ENCODE peak calls at places on chromosomes 3 and 15, in five cellular contexts. T, Z, V, G and P are unnamed samples.

GRCh38 chr15:84590406-84590805 is 10.4 kb upstream of the ZSCAN2 start:
- DNase-seq in T (no peak), V (no peak), Z (no peak), G (no peak), P (no peak)

GRCh38 chr15:35362195-35362829 is 183.7 kb downstream of the DPH6 start:
- DNase-seq in T (no peak), V (no peak), Z (no peak), G (no peak), P (no peak)

GRCh38 chr3:72632129-72632528 is 216.1 kb downstream of the SHQ1 start:
- DNase-seq in G (no peak), Z (no peak), V (no peak), T (no peak), P (no peak)

GRCh38 chr3:4523710-4524422 is 30.7 kb downstream of the ITPR1 start:
- DNase-seq in G (no peak), T (no peak), V (no peak), Z (no peak), P (no peak)

GRCh38 chr15:72227720-72228119 is 3.3 kb downstream of the PKM start:
- DNase-seq in T (no peak), V (peak; percentile 23), G (no peak), Z (no peak), P (no peak)

GRCh38 chr15:101010781-101011180 is 91.6 kb downstream of the LRRK1 start:
- DNase-seq in T (no peak), Z (no peak), V (no peak), G (no peak), P (no peak)

GRCh38 chr3:123431658-123432323 is 17.1 kb downstream of the ADCY5 start:
- DNase-seq in V (no peak), Z (no peak), T (no peak), G (no peak), P (no peak)

GRCh38 chr15:22930782-22931484 is 49.2 kb downstream of the CYFIP1 start:
- DNase-seq in V (no peak), T (no peak), Z (no peak), G (peak; percentile 38), P (no peak)

GRCh38 chr15:80677041-80677440 is 18.1 kb upstream of the ABHD17C start:
- DNase-seq in Z (no peak), G (no peak), T (no peak), V (no peak), P (no peak)

GRCh38 chr15:32649336-32649735 is 7.8 kb downstream of the SCG5 start:
- DNase-seq in Z (no peak), G (no peak), V (peak; percentile 69), T (peak; percentile 77), P (no peak)

GRCh38 chr3:195105389-195105788 is 165.6 kb downstream of the XXYLT1 start:
- DNase-seq in T (no peak), G (no peak), Z (no peak), V (no peak), P (no peak)
- H3K4me1 ChIP-seq in T (peaks cover 8% of the 10 kb centered on the region), G (peaks cover 11% of the 10 kb centered on the region), Z (peaks cover 10% of the 10 kb centered on the region), V (peaks cover 1% of the 10 kb centered on the region), P (no peaks in the 10 kb centered on the region)

GRCh38 chr3:16066975-16067374 is 107.5 kb upstream of the GALNT15 start:
- DNase-seq in V (no peak), T (no peak), Z (no peak), G (no peak), P (no peak)
- H3K4me1 ChIP-seq in V (no peaks in the 10 kb centered on the region), T (no peaks in the 10 kb centered on the region), Z (peaks cover 18% of the 10 kb centered on the region), G (peaks cover 18% of the 10 kb centered on the region), P (no peaks in the 10 kb centered on the region)

GRCh38 chr3:136950583-136950982 is 7.2 kb upstream of the IL20RB start:
- DNase-seq in G (no peak), Z (no peak), T (no peak), V (no peak), P (no peak)

GRCh38 chr3:136947477-136947876 is 10.3 kb upstream of the IL20RB start:
- DNase-seq in T (no peak), Z (no peak), V (no peak), G (no peak), P (no peak)

GRCh38 chr3:136952292-136952691 is 5.5 kb upstream of the IL20RB start:
- DNase-seq in Z (no peak), V (peak; percentile 36), G (no peak), T (no peak), P (no peak)

GRCh38 chr3:136949146-136949545 is 8.6 kb upstream of the IL20RB start:
- DNase-seq in V (no peak), Z (no peak), G (no peak), T (no peak), P (no peak)

DNA sequence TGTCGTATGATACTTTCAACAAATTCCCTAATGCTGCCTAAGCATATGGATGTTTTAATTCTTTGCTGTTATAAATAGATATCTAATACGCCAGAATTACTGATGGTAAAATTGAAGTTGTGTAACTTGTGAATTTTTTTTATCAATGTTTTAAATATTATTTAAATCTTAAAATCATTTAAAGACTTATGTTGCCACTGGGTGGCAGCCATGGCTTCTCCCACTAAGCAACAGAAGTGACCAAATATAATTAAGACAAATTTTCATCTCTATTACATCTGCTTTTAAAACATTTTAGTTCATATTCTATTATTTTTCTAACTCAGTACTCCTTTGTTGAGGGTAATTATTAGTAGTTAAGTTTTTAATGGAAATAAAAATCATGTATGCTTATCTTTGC is 8.1 kb upstream of the IL20RB start:
- DNase-seq in Z (no peak), T (no peak), V (no peak), G (no peak), P (no peak)
- H3K4me1 ChIP-seq in Z (peaks cover 2% of the 10 kb centered on the region), T (no peaks in the 10 kb centered on the region), V (no peaks in the 10 kb centered on the region), G (peaks cover 5% of the 10 kb centered on the region), P (no peaks in the 10 kb centered on the region)

DNA sequence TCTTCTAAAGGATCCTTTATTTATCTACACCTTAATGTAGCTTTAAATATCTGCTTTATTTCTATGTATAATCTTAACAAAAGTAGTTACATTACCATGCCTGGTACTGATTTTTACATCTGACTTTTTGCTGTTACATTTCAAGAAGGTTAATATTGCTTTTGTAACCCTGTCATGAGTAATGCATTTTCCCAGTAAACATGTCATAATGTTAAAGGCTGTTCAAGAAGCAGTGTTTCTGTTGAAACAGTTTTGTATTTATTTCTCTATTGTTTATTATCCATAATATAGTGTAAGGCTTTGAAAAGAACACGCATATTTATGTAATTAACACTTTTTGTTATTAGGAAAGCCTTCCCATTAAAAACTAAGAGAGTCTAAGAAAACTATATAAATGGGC is 98.5 kb upstream of the SOX2 start:
- DNase-seq in Z (no peak), V (no peak), T (no peak), G (no peak), P (no peak)
- H3K4me1 ChIP-seq in Z (no peaks in the 10 kb centered on the region), V (no peaks in the 10 kb centered on the region), T (peaks cover 40% of the 10 kb centered on the region), G (peaks cover 5% of the 10 kb centered on the region), P (peaks cover 64% of the 10 kb centered on the region)